ENCODE peak calls at places on chromosomes 1 and 21, in eight cellular contexts. One of them, this sample, is unnamed.

GRCh38 chr1:27594542-27595510 is 9.1 kb downstream of the AHDC1 start:
- DNase-seq in lower leg skin: no peak
- DNase-seq in A549: no peak
- DNase-seq in ovary: no peak
- DNase-seq in suprapubic skin: no peak
- DNase-seq in heart left ventricle: no peak
- DNase-seq in right lobe of liver: no peak
- DNase-seq in uterus: peak; percentile 24
- DNase-seq in this sample: no peak

GRCh38 chr1:204854286-204854685 is 16.4 kb upstream of the NFASC start:
- DNase-seq in ovary: no peak
- DNase-seq in heart left ventricle: no peak
- DNase-seq in uterus: no peak
- DNase-seq in lower leg skin: no peak
- DNase-seq in right lobe of liver: no peak
- DNase-seq in A549: no peak
- DNase-seq in suprapubic skin: no peak
- DNase-seq in this sample: no peak

GRCh38 chr1:201949491-201949890 is 3.1 kb upstream of the LMOD1 start:
- DNase-seq in uterus: no peak
- DNase-seq in heart left ventricle: no peak
- DNase-seq in ovary: no peak
- DNase-seq in A549: no peak
- DNase-seq in right lobe of liver: no peak
- DNase-seq in lower leg skin: peak; percentile 9
- DNase-seq in suprapubic skin: no peak
- DNase-seq in this sample: no peak

GRCh38 chr21:42629856-42630410 is 23.5 kb upstream of the PDE9A start:
- DNase-seq in suprapubic skin: peak; percentile 28
- DNase-seq in ovary: no peak
- DNase-seq in right lobe of liver: no peak
- DNase-seq in uterus: no peak
- DNase-seq in lower leg skin: peak; percentile 3
- DNase-seq in heart left ventricle: no peak
- DNase-seq in A549: no peak
- DNase-seq in this sample: no peak

GRCh38 chr1:33928256-33928655 is 64.4 kb downstream of the HMGB4 start:
- DNase-seq in uterus: no peak
- DNase-seq in right lobe of liver: no peak
- DNase-seq in ovary: no peak
- DNase-seq in A549: no peak
- DNase-seq in heart left ventricle: no peak
- DNase-seq in suprapubic skin: no peak
- DNase-seq in lower leg skin: no peak
- DNase-seq in this sample: no peak

GRCh38 chr21:21614966-21615365 is 616.8 kb downstream of the NCAM2 start:
- DNase-seq in heart left ventricle: no peak
- DNase-seq in ovary: no peak
- DNase-seq in right lobe of liver: no peak
- DNase-seq in lower leg skin: no peak
- DNase-seq in uterus: no peak
- DNase-seq in suprapubic skin: no peak
- DNase-seq in A549: no peak
- DNase-seq in this sample: no peak

GRCh38 chr1:170729608-170730378 is 65.9 kb downstream of the PRRX1 start:
- DNase-seq in A549: no peak
- DNase-seq in ovary: no peak
- DNase-seq in right lobe of liver: no peak
- DNase-seq in heart left ventricle: peak; percentile 26
- DNase-seq in lower leg skin: no peak
- DNase-seq in uterus: no peak
- DNase-seq in suprapubic skin: no peak
- DNase-seq in this sample: no peak

GRCh38 chr1:218741852-218742251 is 396.7 kb downstream of the TGFB2 start:
- DNase-seq in ovary: no peak
- DNase-seq in lower leg skin: no peak
- DNase-seq in right lobe of liver: no peak
- DNase-seq in uterus: no peak
- DNase-seq in A549: no peak
- DNase-seq in heart left ventricle: no peak
- DNase-seq in suprapubic skin: no peak
- DNase-seq in this sample: no peak

GRCh38 chr21:45114475-45114874 is 40.1 kb downstream of the ADARB1 start:
- DNase-seq in right lobe of liver: no peak
- DNase-seq in uterus: no peak
- DNase-seq in A549: no peak
- DNase-seq in ovary: no peak
- DNase-seq in suprapubic skin: no peak
- DNase-seq in heart left ventricle: no peak
- DNase-seq in lower leg skin: no peak
- DNase-seq in this sample: no peak

GRCh38 chr21:31233711-31234110 is 110.3 kb downstream of the TIAM1 start:
- DNase-seq in A549: no peak
- DNase-seq in heart left ventricle: no peak
- DNase-seq in ovary: no peak
- DNase-seq in suprapubic skin: no peak
- DNase-seq in lower leg skin: no peak
- DNase-seq in right lobe of liver: no peak
- DNase-seq in uterus: no peak
- DNase-seq in this sample: no peak

GRCh38 chr1:244325056-244325764 is 126.5 kb downstream of the ADSS2 start:
- DNase-seq in uterus: no peak
- DNase-seq in ovary: no peak
- DNase-seq in A549: no peak
- DNase-seq in suprapubic skin: no peak
- DNase-seq in heart left ventricle: no peak
- DNase-seq in lower leg skin: peak; percentile 79
- DNase-seq in right lobe of liver: peak; percentile 43
- DNase-seq in this sample: no peak

DNA sequence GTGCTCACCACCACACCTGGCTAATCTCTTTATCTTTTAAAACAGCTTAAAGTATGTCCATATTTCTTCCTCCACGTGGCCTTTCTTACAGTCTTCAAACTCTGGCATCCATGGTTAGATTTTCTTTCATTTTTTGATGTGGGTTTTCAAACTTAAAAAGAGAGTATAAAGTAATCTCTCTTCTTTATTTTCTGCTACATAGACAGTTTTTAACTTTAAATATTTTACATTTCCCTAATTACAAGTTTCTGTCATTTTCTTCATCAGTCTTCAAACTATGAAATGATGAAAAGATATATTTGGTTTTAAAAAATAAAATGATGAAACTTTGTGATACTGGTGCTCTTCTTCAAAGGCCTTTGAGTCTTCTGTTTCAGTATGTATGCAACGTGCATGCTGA is 143.5 kb upstream of the ESRRG start:
- DNase-seq in right lobe of liver: no peak
- DNase-seq in suprapubic skin: no peak
- DNase-seq in lower leg skin: no peak
- DNase-seq in A549: no peak
- DNase-seq in uterus: no peak
- DNase-seq in ovary: no peak
- DNase-seq in heart left ventricle: no peak
- DNase-seq in this sample: no peak
- TF ChIP-seq POLR2A in right lobe of liver: no peak
- TF ChIP-seq POLR2A in suprapubic skin: no peak
- TF ChIP-seq POLR2A in lower leg skin: no peak
- TF ChIP-seq POLR2A in A549: no peak
- TF ChIP-seq POLR2A in uterus: no peak
- TF ChIP-seq POLR2A in ovary: no peak
- TF ChIP-seq POLR2A in heart left ventricle: no peak
- TF ChIP-seq POLR2A in this sample: no peak

DNA sequence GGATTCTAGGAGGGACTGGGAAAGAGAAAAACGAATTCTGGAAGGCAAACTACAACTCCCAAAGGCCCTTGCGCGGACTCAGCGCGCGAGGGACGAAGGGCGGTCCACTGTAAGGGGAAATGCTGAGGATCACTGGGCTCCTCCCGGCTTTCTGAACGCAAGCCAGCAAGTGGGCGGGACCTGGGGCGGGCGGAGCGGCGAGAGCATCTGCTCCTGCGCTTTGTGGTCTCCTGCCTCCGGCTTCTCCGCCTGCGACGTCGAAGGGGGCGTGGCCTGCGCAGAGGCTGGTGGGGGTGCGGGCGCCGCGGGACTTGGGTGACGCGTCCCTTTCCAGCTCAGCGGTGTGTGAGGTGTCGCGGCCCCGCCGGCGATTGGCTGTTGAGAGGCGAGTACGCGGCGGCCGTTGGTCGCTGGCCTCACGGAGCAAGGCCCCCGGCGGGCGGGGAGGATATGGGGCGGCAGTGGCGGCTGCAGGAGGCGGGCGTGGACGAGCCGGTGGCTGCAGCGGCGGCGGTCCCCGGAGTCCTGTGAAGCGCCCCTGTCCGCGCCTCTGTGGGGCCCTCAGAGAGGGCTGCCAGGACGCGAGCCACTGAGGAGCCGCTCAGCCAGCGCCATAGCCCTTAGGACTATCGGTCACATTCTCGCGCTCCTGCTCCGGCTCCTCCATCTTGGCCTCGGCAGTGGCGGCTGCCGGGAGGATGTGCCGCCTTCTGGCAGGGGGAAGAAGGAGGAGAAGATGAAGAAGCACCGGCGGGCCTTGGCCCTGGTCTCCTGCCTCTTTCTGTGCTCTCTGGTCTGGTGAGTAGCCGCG is at the start of gene SUCO:
- DNase-seq in ovary: peak; percentile 100
- DNase-seq in A549: peak; percentile 91
- DNase-seq in uterus: peak; percentile 100
- DNase-seq in lower leg skin: peak; percentile 100
- DNase-seq in heart left ventricle: peak; percentile 99
- DNase-seq in right lobe of liver: peak; percentile 100
- DNase-seq in suprapubic skin: peak; percentile 100
- DNase-seq in this sample: peak; percentile 99
- TF ChIP-seq CTCF in ovary: peak; percentile 33
- TF ChIP-seq CTCF in A549: no peak
- TF ChIP-seq CTCF in uterus: no peak
- TF ChIP-seq CTCF in lower leg skin: no peak
- TF ChIP-seq CTCF in heart left ventricle: no peak
- TF ChIP-seq CTCF in right lobe of liver: peak; percentile 15
- TF ChIP-seq CTCF in suprapubic skin: peak; percentile 11
- TF ChIP-seq CTCF in this sample: peak; percentile 18

GRCh38 chr1:223704921-223705878 is 7.1 kb upstream of the CAPN2 start:
- DNase-seq in heart left ventricle: no peak
- DNase-seq in suprapubic skin: no peak
- DNase-seq in lower leg skin: no peak
- DNase-seq in A549: no peak
- DNase-seq in ovary: no peak
- DNase-seq in uterus: no peak
- DNase-seq in right lobe of liver: no peak
- DNase-seq in this sample: no peak

GRCh38 chr1:223703668-223704013 is 8.7 kb upstream of the CAPN2 start:
- DNase-seq in right lobe of liver: no peak
- DNase-seq in ovary: no peak
- DNase-seq in uterus: no peak
- DNase-seq in suprapubic skin: no peak
- DNase-seq in A549: no peak
- DNase-seq in heart left ventricle: no peak
- DNase-seq in lower leg skin: no peak
- DNase-seq in this sample: no peak

GRCh38 chr1:223700388-223700918 is 11.9 kb upstream of the CAPN2 start:
- DNase-seq in heart left ventricle: no peak
- DNase-seq in ovary: no peak
- DNase-seq in suprapubic skin: no peak
- DNase-seq in uterus: no peak
- DNase-seq in lower leg skin: peak; percentile 45
- DNase-seq in right lobe of liver: no peak
- DNase-seq in A549: no peak
- DNase-seq in this sample: no peak

GRCh38 chr1:223700942-223701637 is 11.2 kb upstream of the CAPN2 start:
- DNase-seq in lower leg skin: peak; percentile 85
- DNase-seq in ovary: peak; percentile 75
- DNase-seq in A549: peak; percentile 90
- DNase-seq in suprapubic skin: no peak
- DNase-seq in right lobe of liver: no peak
- DNase-seq in uterus: peak; percentile 63
- DNase-seq in heart left ventricle: no peak
- DNase-seq in this sample: peak; percentile 66

DNA sequence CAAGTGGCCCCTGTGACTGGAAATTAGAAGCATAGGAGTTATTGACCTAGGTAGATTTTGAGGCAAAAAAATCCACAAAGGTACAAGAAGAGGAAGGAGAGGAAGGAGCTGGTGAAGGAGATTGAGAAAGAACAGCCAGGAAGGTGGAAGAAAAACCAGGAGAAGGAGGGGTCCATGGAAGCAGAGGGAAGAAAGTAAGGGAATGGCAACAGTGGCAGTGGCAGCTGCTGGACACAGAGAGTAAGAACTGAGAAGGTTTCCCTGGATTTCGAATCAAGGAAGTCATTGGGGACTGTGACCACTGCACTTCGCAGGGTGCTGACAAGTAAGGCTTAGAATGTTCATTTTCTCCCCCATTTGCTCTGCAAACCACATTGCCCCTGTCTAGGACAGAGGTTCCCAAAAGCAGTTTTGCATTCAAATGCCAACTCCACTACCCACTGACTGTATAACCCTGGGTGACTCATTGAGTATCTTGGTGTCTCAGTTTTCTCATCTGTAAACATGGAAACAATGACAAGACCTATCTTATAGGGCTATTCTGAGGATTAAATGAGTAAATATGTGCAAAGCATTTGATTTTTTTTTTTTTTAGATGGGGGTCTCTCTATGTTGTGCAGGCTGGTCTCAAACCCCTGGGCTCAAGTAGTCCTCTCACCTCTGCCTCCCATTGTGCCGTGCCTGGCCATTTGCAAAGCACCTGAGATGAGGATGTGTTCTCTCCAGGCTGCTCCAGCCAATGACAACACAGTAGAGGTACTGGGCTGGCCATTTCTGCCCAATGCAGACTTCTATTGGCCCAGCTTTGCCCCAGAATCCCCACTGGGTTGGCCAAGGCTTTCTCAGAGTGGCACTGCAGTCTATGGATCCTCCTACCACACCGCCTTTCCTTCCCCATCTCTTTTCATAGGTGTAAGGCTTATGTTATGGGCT is 9.3 kb upstream of the CAPN2 start:
- DNase-seq in suprapubic skin: no peak
- DNase-seq in right lobe of liver: no peak
- DNase-seq in heart left ventricle: no peak
- DNase-seq in A549: no peak
- DNase-seq in ovary: no peak
- DNase-seq in lower leg skin: peak; percentile 72
- DNase-seq in uterus: no peak
- DNase-seq in this sample: no peak
- TF ChIP-seq POLR2A in suprapubic skin: no peak
- TF ChIP-seq POLR2A in right lobe of liver: no peak
- TF ChIP-seq POLR2A in heart left ventricle: no peak
- TF ChIP-seq POLR2A in A549: no peak
- TF ChIP-seq POLR2A in ovary: no peak
- TF ChIP-seq POLR2A in lower leg skin: no peak
- TF ChIP-seq POLR2A in uterus: no peak
- TF ChIP-seq POLR2A in this sample: no peak

DNA sequence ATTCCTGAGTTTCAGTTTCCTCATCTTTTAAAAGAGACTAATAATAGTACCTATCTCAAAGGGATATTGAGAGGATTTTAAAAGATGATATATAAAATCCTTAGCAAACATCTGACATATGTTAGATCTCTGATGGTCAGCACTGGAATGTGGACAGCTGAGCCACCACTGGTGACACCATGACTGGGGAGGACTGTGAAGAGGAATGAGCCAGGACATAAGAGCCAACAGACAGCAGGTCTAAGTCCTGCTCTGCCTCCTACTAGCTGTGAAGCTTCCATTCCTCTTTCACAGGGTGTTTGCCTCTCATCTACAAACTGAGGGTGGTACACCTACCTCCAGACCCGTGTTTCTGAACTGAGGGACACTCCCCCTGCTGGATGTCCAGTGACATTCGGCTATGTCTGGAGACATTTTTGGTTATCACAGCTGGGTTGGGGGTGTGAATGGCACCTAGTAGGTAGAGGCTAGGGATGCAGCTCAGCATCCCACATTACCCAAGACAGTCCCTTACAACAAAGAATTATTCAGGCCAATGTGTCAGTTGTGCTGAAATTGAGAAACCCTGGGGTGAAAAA is 109.1 kb upstream of the OLIG2 start:
- DNase-seq in right lobe of liver: no peak
- DNase-seq in uterus: no peak
- DNase-seq in A549: no peak
- DNase-seq in lower leg skin: no peak
- DNase-seq in ovary: no peak
- DNase-seq in suprapubic skin: no peak
- DNase-seq in heart left ventricle: no peak
- DNase-seq in this sample: no peak
- TF ChIP-seq CTCF in right lobe of liver: no peak
- TF ChIP-seq CTCF in uterus: no peak
- TF ChIP-seq CTCF in A549: no peak
- TF ChIP-seq CTCF in lower leg skin: no peak
- TF ChIP-seq CTCF in ovary: no peak
- TF ChIP-seq CTCF in suprapubic skin: no peak
- TF ChIP-seq CTCF in heart left ventricle: no peak
- TF ChIP-seq CTCF in this sample: no peak

This sample was measured in Peyer's patch.